ENCODE peak calls at places on chromosomes 4 and X, in six cellular contexts. R is heart left ventricle, E is WTC11, H is tibial artery, S is choroid plexus epithelial cell, O is pancreas. D is an unnamed sample.

GRCh38 chrX:71181558-71181909 is 36.9 kb downstream of the NLGN3 start:
- DNase-seq in R (no peak), E (no peak), H (no peak), S (peak; percentile 23), O (no peak), D (no peak)

GRCh38 chr4:150909116-150909515 is 106.0 kb downstream of the LRBA start:
- DNase-seq in R (no peak), E (no peak), H (no peak), S (no peak), O (no peak), D (no peak)

GRCh38 chr4:107603430-107603829 is 116.6 kb downstream of the PAPSS1 start:
- DNase-seq in R (no peak), E (no peak), H (no peak), S (peak; percentile 56), O (no peak), D (no peak)

GRCh38 chr4:173420324-173420752 is 21.4 kb upstream of the SCRG1 start:
- DNase-seq in R (no peak), E (no peak), H (no peak), S (peak; percentile 43), O (no peak), D (no peak)

GRCh38 chr4:76590847-76591281 is 155.8 kb downstream of the SHROOM3 start:
- DNase-seq in R (no peak), E (no peak), H (no peak), S (peak; percentile 55), O (no peak), D (no peak)

GRCh38 chr4:139735381-139736256 is 70.0 kb downstream of the MGST2 start:
- DNase-seq in R (peak; percentile 69), E (peak; percentile 46), H (no peak), S (peak; percentile 31), O (peak; percentile 46), D (no peak)

GRCh38 chrX:79366888-79367749 is at the start of gene ITM2A:
- DNase-seq in R (peak; percentile 69), E (peak; percentile 55), H (peak; percentile 61), S (peak; percentile 13), O (peak; percentile 20), D (peak; percentile 18)

GRCh38 chr4:36385951-36386561 is 104.6 kb downstream of the DTHD1 start:
- DNase-seq in R (no peak), E (no peak), H (no peak), S (no peak), O (no peak), D (no peak)

GRCh38 chrX:97400492-97400891 is 516.8 kb downstream of the RPA4 start:
- DNase-seq in R (no peak), E (no peak), H (no peak), S (no peak), O (no peak), D (no peak)

GRCh38 chr4:833731-834367 is 7.9 kb upstream of the CPLX1 start:
- DNase-seq in R (no peak), E (no peak), H (no peak), S (no peak), O (no peak), D (no peak)

GRCh38 chrX:1111543-1112300 is 100.7 kb downstream of the CRLF2 start:
- DNase-seq in R (no peak), E (peak; percentile 64), H (no peak), S (no peak), O (no peak), D (no peak)

GRCh38 chrX:47614618-47615017 is 5.0 kb downstream of the SYN1 start:
- DNase-seq in R (no peak), E (no peak), H (no peak), S (no peak), O (no peak), D (no peak)

GRCh38 chr4:125313989-125314602 is 659 bp upstream of the FAT4 start:
- DNase-seq in R (no peak), E (no peak), H (no peak), S (no peak), O (no peak), D (no peak)

GRCh38 chr4:139776235-139776634 is 110.6 kb downstream of the MGST2 start:
- DNase-seq in R (no peak), E (no peak), H (no peak), S (no peak), O (no peak), D (no peak)

GRCh38 chr4:95209942-95210341 is 338.8 kb downstream of the UNC5C start:
- DNase-seq in R (no peak), E (no peak), H (no peak), S (no peak), O (no peak), D (no peak)

GRCh38 chr4:95204267-95204835 is 344.4 kb downstream of the UNC5C start:
- DNase-seq in R (no peak), E (no peak), H (no peak), S (no peak), O (no peak), D (no peak)

DNA sequence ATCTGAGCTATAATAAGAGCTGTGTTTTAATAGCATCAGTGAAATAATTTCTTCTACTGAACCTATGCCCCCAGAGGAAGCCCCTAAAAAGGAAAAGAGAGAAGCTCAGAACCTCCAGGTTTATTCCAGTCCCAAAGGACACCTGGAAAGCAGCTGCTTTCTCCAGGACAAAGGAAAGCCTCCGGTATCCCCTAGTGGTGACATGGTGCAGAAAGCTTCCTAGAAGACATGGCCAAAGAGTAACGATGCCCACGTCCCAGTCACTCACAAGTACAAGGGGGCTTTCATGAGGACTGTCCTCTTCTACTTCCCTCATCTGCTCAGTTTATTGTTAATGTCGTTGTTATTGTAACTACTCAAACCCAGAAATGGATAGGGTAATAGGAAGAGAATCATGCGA is 343.9 kb downstream of the UNC5C start:
- DNase-seq in R (no peak), E (peak; percentile 48), H (no peak), S (no peak), O (no peak), D (peak; percentile 31)
- TF ChIP-seq CTCF in R (no peak), E (no peak), H (no peak), S (peak; percentile 57), O (no peak), D (peak; percentile 19)

DNA sequence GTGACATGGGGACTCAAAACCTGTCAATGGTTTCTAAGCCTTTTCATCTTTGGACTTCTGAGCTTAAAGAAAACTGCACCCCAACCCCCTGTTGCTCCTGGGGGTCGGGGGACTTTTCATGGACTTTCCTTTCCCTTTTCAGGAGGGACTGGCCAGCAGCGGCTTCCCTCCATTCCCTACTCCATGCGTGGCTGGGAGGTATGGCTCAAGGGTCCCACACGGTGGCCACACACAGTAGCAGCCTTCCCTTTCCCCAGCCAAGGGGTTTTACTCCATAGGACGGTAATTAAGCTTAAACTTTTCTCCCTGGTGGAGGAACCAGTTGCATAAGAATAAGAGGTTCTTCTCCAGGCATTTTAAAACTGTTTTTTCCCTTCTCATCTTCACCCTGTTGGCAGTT is 325.5 kb downstream of the TLL1 start:
- DNase-seq in R (no peak), E (no peak), H (no peak), S (no peak), O (no peak), D (no peak)
- TF ChIP-seq CTCF in R (no peak), E (no peak), H (no peak), S (no peak), O (no peak), D (no peak)

DNA sequence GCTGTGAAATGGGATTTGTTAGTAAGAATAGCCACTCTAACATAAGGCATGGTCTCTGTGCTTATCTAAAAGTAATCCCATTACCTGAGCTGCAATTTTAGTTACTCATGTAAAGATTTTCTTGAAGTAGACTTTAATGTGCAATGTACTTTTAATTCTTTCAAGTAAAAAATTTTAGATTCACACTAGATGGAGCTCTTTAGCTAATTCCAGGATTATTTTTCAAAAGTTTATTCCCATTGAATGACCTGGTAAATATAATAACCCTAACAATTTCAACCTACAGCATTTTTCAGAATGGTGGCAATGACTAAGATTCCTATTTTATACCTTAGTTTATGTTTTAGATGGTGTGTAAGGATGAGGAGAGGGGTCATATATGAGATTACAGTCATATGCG is 18.1 kb downstream of the USP38 start:
- DNase-seq in R (no peak), E (no peak), H (no peak), S (peak; percentile 41), O (no peak), D (no peak)
- TF ChIP-seq CTCF in R (peak; percentile 44), E (no peak), H (peak; percentile 26), S (peak; percentile 45), O (no peak), D (no peak)

DNA sequence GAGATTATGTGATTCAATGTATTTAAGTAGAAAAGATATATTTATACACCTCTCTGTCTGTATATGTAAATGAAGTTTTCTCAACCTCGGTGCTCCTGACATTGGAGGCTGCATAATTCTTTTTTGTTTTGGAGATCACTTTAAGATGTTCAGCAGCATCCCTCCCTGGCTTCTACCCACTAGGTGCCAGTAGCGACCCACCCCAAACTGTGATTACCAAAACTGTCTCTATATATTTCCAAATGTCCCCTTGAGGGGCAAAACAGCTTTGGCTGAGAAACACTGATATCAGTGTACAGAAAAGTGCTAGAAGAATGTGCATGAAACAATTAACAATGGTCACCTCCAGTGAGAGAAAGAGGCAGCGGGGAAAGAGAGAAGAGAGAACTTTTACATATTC is 51.2 kb downstream of the DCX start:
- DNase-seq in R (no peak), E (peak; percentile 14), H (no peak), S (no peak), O (no peak), D (no peak)
- TF ChIP-seq CTCF in R (no peak), E (no peak), H (no peak), S (no peak), O (no peak), D (no peak)

DNA sequence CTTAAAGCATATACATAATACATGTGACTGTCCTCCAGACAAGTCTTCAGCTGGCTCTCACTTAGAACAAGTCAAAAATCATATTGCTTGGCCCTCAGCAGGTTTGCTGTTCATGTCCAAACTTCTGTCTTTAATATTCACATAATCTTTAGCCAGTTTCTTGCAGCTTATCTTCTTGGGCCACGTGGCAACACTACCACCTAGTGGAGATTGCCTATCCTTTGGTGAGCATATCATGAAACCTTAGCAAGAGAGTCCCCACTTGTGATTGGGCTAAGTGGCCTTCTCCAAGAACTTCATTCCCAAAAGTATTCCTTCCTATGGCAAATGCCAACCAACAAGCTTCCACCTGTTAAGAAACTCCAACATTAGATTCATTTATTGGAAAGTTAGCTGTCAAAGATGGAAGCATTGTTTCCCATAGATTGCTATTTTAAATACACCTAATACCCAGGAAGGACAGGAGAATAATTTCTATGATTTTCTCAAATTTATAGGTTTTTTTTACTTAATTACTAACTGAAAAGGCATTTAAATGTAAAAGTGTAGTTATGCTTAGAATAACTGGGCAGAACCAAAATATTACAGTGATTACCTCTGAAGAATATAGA is 231.9 kb upstream of the INTU start:
- DNase-seq in R (no peak), E (peak; percentile 71), H (peak; percentile 69), S (peak; percentile 92), O (peak; percentile 21), D (peak; percentile 73)
- TF ChIP-seq CTCF in R (peak; percentile 60), E (peak; percentile 43), H (peak; percentile 52), S (peak; percentile 95), O (peak; percentile 50), D (peak; percentile 64)

D was measured in Calu3.